ENCODE peak calls at places on chromosomes 6 and 20, in four cellular contexts. B is NAMALWA, N is NCI-H2171, M is pancreas. O is an unnamed sample.

GRCh38 chr20:23164176-23164601 is 78.1 kb upstream of the CD93 start:
- DNase-seq in N (no peak), M (no peak), B (no peak), O (no peak)

GRCh38 chr6:127570739-127571389 is 6.1 kb upstream of the C6orf58 start:
- DNase-seq in B (no peak), M (no peak), N (no peak), O (no peak)

GRCh38 chr6:167116109-167116837 is 6.6 kb upstream of the CCR6 start:
- DNase-seq in N (no peak), B (no peak), M (no peak), O (no peak)

GRCh38 chr6:168209420-168209819 is 110.2 kb downstream of the DACT2 start:
- DNase-seq in N (no peak), M (no peak), B (no peak), O (no peak)

GRCh38 chr6:163620670-163621330 is 206.3 kb downstream of the QKI start:
- DNase-seq in B (no peak), M (no peak), N (no peak), O (no peak)

GRCh38 chr6:15527838-15528617 is 134.8 kb downstream of the DTNBP1 start:
- DNase-seq in N (no peak), B (no peak), M (no peak), O (no peak)

GRCh38 chr6:5425797-5426196 is 164.5 kb downstream of the FARS2 start:
- DNase-seq in B (no peak), N (no peak), M (no peak), O (no peak)

GRCh38 chr6:55065020-55065419 is 109.3 kb upstream of the HCRTR2 start:
- DNase-seq in M (no peak), B (no peak), N (no peak), O (no peak)

GRCh38 chr6:33826537-33826936 is 22.7 kb upstream of the MLN start:
- DNase-seq in M (no peak), B (peak), N (no peak), O (no peak)

GRCh38 chr6:54017877-54018276 is 93.4 kb upstream of the MLIP start:
- DNase-seq in M (no peak), B (no peak), N (no peak), O (no peak)

GRCh38 chr6:25229671-25230321 is 49.4 kb upstream of the CARMIL1 start:
- DNase-seq in M (no peak), B (no peak), N (no peak), O (peak)

GRCh38 chr20:35714127-35714526 is 14.9 kb downstream of the ROMO1 start:
- DNase-seq in M (no peak), N (no peak), B (no peak), O (no peak)

GRCh38 chr20:237479-237878 is 10.4 kb downstream of the DEFB129 start:
- DNase-seq in M (no peak), N (no peak), B (no peak), O (no peak)

GRCh38 chr6:169169375-169169774 is 84.3 kb downstream of the THBS2 start:
- DNase-seq in N (no peak), M (no peak), B (no peak), O (no peak)

GRCh38 chr20:33719277-33719988 is 677 bp downstream of the PXMP4 start:
- DNase-seq in N (no peak), B (no peak), M (no peak), O (no peak)

GRCh38 chr6:134000443-134000842 is 47.4 kb downstream of the TBPL1 start:
- DNase-seq in M (no peak), B (no peak), N (no peak), O (no peak)

GRCh38 chr20:4962257-4962855 is 39.0 kb downstream of the SLC23A2 start:
- DNase-seq in B (no peak), N (no peak), M (no peak), O (no peak)

GRCh38 chr6:21208114-21208795 is 385.3 kb upstream of the SOX4 start:
- DNase-seq in M (no peak), B (no peak), N (no peak), O (no peak)

GRCh38 chr20:46558511-46558959 is 8.1 kb upstream of the OCSTAMP start:
- DNase-seq in N (peak), B (no peak), M (no peak), O (peak)

GRCh38 chr6:55397986-55398385 is 70.7 kb downstream of the GFRAL start:
- DNase-seq in N (no peak), B (no peak), M (no peak), O (no peak)

GRCh38 chr6:4687989-4688947 is 87.9 kb upstream of the CDYL start:
- DNase-seq in B (no peak), M (no peak), N (no peak), O (no peak)